ENCODE peak calls at places on chromosomes 12 and 14, in five cellular contexts. T is OCI-LY7, W is cerebellum, H is fibroblast of the conjunctiva, V is GM20000. F is an unnamed sample.

GRCh38 chr12:121657305-121658008 is 12.0 kb downstream of the MORN3 start:
- DNase-seq in W (no peak), H (no peak), V (no peak), T (no peak), F (no peak)

GRCh38 chr12:54929998-54930397 is 54.6 kb downstream of the TESPA1 start:
- DNase-seq in V (no peak), T (no peak), W (no peak), H (no peak), F (no peak)

GRCh38 chr14:24481622-24482324 is 26.3 kb downstream of the CMA1 start:
- DNase-seq in H (peak; percentile 1), W (no peak), T (peak; percentile 32), V (peak; percentile 81), F (peak; percentile 38)

GRCh38 chr12:16605666-16606116 is 271 bp downstream of the LMO3 start:
- DNase-seq in H (no peak), W (no peak), V (peak; percentile 8), T (peak; percentile 64), F (no peak)

GRCh38 chr14:80336613-80337106 is 125.4 kb upstream of the DIO2 start:
- DNase-seq in H (no peak), V (no peak), T (no peak), W (no peak), F (no peak)

GRCh38 chr14:36553650-36554260 is 28.7 kb downstream of the NKX2-8 start:
- DNase-seq in T (peak; percentile 59), W (peak; percentile 13), H (peak; percentile 30), V (peak; percentile 31), F (no peak)

GRCh38 chr12:1523046-1523445 is 71.3 kb downstream of the FBXL14 start:
- DNase-seq in T (no peak), W (no peak), V (no peak), H (no peak), F (no peak)

GRCh38 chr12:95763809-95764253 is 26.7 kb downstream of the NTN4 start:
- DNase-seq in V (no peak), W (no peak), T (no peak), H (peak; percentile 77), F (peak; percentile 78)

GRCh38 chr14:69014829-69015259 is 35.7 kb upstream of the ACTN1 start:
- DNase-seq in W (no peak), H (no peak), V (no peak), T (no peak), F (no peak)

GRCh38 chr12:105355752-105356151 is 25.3 kb downstream of the C12orf75 start:
- DNase-seq in W (no peak), T (no peak), V (no peak), H (no peak), F (peak; percentile 6)

GRCh38 chr14:70804556-70805162 is 4.7 kb downstream of the MAP3K9 start:
- DNase-seq in H (no peak), W (no peak), T (no peak), V (no peak), F (no peak)

GRCh38 chr14:77133718-77134338 is 7.8 kb downstream of the ZDHHC22 start:
- DNase-seq in T (peak; percentile 62), V (peak; percentile 86), W (no peak), H (peak; percentile 4), F (peak; percentile 54)

GRCh38 chr12:49863946-49864816 is 21.3 kb upstream of the BCDIN3D start:
- DNase-seq in H (no peak), W (no peak), V (no peak), T (no peak), F (no peak)

GRCh38 chr14:90900712-90901111 is 84.5 kb upstream of the TTC7B start:
- DNase-seq in V (no peak), T (no peak), H (no peak), W (peak; percentile 30), F (no peak)

GRCh38 chr12:31518680-31519227 is 72.2 kb downstream of the DENND5B start:
- DNase-seq in H (peak; percentile 97), T (peak; percentile 33), V (no peak), W (no peak), F (peak; percentile 99)

GRCh38 chr12:48002179-48002601 is 2.1 kb downstream of the COL2A1 start:
- DNase-seq in W (no peak), V (peak; percentile 26), H (no peak), T (no peak), F (no peak)

GRCh38 chr12:6693832-6694355 is 4.7 kb upstream of the ZNF384 start:
- DNase-seq in T (no peak), W (no peak), H (no peak), V (no peak), F (no peak)

GRCh38 chr12:92551853-92552397 is 150.9 kb upstream of the PLEKHG7 start:
- DNase-seq in T (no peak), H (no peak), V (peak; percentile 58), W (no peak), F (peak; percentile 95)

GRCh38 chr12:68910128-68910527 is 22.8 kb downstream of the CPM start:
- DNase-seq in V (no peak), H (no peak), T (no peak), W (no peak), F (peak; percentile 61)

GRCh38 chr14:70885343-70886014 is 21.8 kb upstream of the PCNX1 start:
- DNase-seq in V (no peak), T (no peak), W (no peak), H (no peak), F (no peak)

GRCh38 chr14:58816416-58817115 is 178.8 kb downstream of the DACT1 start:
- DNase-seq in W (no peak), T (no peak), V (no peak), H (no peak), F (no peak)

GRCh38 chr12:40946612-40947194 is 241.4 kb upstream of the PDZRN4 start:
- DNase-seq in T (peak; percentile 27), H (peak; percentile 18), V (peak; percentile 7), W (peak; percentile 34), F (no peak)

GRCh38 chr12:125773033-125773432 is 707.8 kb downstream of the AACS start:
- DNase-seq in T (peak; percentile 77), V (peak; percentile 32), H (no peak), W (no peak), F (no peak)

GRCh38 chr14:90439874-90440442 is 43.1 kb downstream of the CALM1 start:
- DNase-seq in T (no peak), W (no peak), H (no peak), V (no peak), F (no peak)

F was measured in foreskin keratinocyte.